ENCODE peak calls at places on chromosomes 11 and 22, in four cellular contexts. E is K562, N is HepG2, K is GM23338. M is an unnamed sample.

GRCh38 chr11:22169833-22170232 is 23.1 kb upstream of the ANO5 start:
- DNase-seq in E (no peak), N (peak), K (peak), M (no peak)

GRCh38 chr11:133901999-133902398 is 54.8 kb downstream of the IGSF9B start:
- DNase-seq in E (no peak), N (no peak), K (no peak), M (peak)

GRCh38 chr11:113796663-113797259 is 17.2 kb downstream of the CLDN25 start:
- DNase-seq in E (peak), N (peak), K (peak), M (no peak)

GRCh38 chr22:42801537-42802165 is 55.4 kb downstream of the ARFGAP3 start:
- DNase-seq in E (no peak), N (no peak), K (no peak), M (no peak)

GRCh38 chr11:66221726-66222236 is 46.7 kb upstream of the RAB1B start:
- DNase-seq in E (no peak), N (no peak), K (no peak), M (no peak)

GRCh38 chr11:59221438-59221837 is 8.7 kb upstream of the MPEG1 start:
- DNase-seq in E (no peak), N (no peak), K (no peak), M (no peak)

GRCh38 chr11:58164990-58165389 is 23.9 kb upstream of the OR9Q2 start:
- DNase-seq in E (no peak), N (no peak), K (no peak), M (no peak)

GRCh38 chr22:43231724-43232034 is 44.7 kb upstream of the TTLL12 start:
- DNase-seq in E (no peak), N (no peak), K (no peak), M (no peak)

GRCh38 chr11:35675901-35676610 is 13.5 kb downstream of the TRIM44 start:
- DNase-seq in E (no peak), N (no peak), K (no peak), M (no peak)

GRCh38 chr11:808427-809286 is 1.1 kb upstream of the RPLP2 start:
- DNase-seq in E (no peak), N (peak), K (no peak), M (no peak)

GRCh38 chr22:33569547-33569946 is 350.7 kb downstream of the LARGE1 start:
- DNase-seq in E (no peak), N (no peak), K (peak), M (peak)

GRCh38 chr11:122808494-122808893 is 29.8 kb upstream of the CRTAM start:
- DNase-seq in E (no peak), N (no peak), K (no peak), M (no peak)
- TF ChIP-seq CREB1 in E (no peak), N (no peak), K (no peak), M (no peak)

GRCh38 chr11:15714641-15715399 is 600.1 kb downstream of the INSC start:
- DNase-seq in E (no peak), N (no peak), K (no peak), M (no peak)

GRCh38 chr11:15720460-15720859 is 605.7 kb downstream of the INSC start:
- DNase-seq in E (no peak), N (no peak), K (no peak), M (no peak)

GRCh38 chr11:15710593-15711260 is 596.0 kb downstream of the INSC start:
- DNase-seq in E (no peak), N (no peak), K (peak), M (no peak)

GRCh38 chr11:15711311-15711710 is 596.6 kb downstream of the INSC start:
- DNase-seq in E (no peak), N (no peak), K (peak), M (peak)

GRCh38 chr11:15716550-15716949 is 601.8 kb downstream of the INSC start:
- DNase-seq in E (no peak), N (no peak), K (no peak), M (no peak)
- TF ChIP-seq CREB1 in E (no peak), N (no peak), K (no peak), M (no peak)

GRCh38 chr11:46298699-46299424 is 21.4 kb downstream of the CREB3L1 start:
- DNase-seq in E (no peak), N (no peak), K (no peak), M (no peak)
- TF ChIP-seq CREB1 in E (no peak), N (no peak), K (no peak), M (no peak)

GRCh38 chr11:74683279-74683871 is 47.9 kb downstream of the CHRDL2 start:
- DNase-seq in E (no peak), N (no peak), K (peak), M (peak)
- TF ChIP-seq CREB1 in E (no peak), N (no peak), K (peak), M (no peak)

GRCh38 chr22:45478108-45478771 is 24.4 kb upstream of the FBLN1 start:
- DNase-seq in E (no peak), N (peak), K (no peak), M (no peak)
- TF ChIP-seq CREB1 in E (no peak), N (no peak), K (no peak), M (no peak)

M was measured in WTC11.